ENCODE peak calls at places on chromosome 21, in nine cellular contexts. M, Z, V, P, U, I, T, J and D are unnamed samples.

GRCh38 chr21:41045534-41046268 is 122.3 kb upstream of the BACE2 start:
- DNase-seq in M (no peak), Z (no peak), V (peak; percentile 68), P (peak; percentile 45), U (no peak), I (no peak), T (no peak), J (no peak), D (peak; percentile 45)

GRCh38 chr21:27423073-27423472 is 456.2 kb upstream of the ADAMTS5 start:
- DNase-seq in M (peak; percentile 88), Z (peak; percentile 88), V (no peak), P (no peak), U (no peak), I (peak; percentile 97), T (peak; percentile 93), J (no peak), D (no peak)

GRCh38 chr21:46250146-46250725 is 21.7 kb upstream of the LSS start:
- DNase-seq in M (no peak), Z (no peak), V (no peak), P (no peak), U (no peak), I (peak; percentile 16), T (no peak), J (no peak), D (no peak)

GRCh38 chr21:39681257-39681656 is 63.7 kb upstream of the IGSF5 start:
- DNase-seq in M (no peak), Z (no peak), V (no peak), P (no peak), U (no peak), I (peak; percentile 1), T (no peak), J (no peak), D (no peak)

GRCh38 chr21:33894736-33895288 is 20.8 kb downstream of the ATP5PO start:
- DNase-seq in M (peak; percentile 86), Z (peak; percentile 75), V (peak; percentile 89), P (peak; percentile 60), U (peak; percentile 74), I (peak; percentile 89), T (peak; percentile 86), J (peak; percentile 37), D (peak; percentile 81)

GRCh38 chr21:21345296-21345695 is 347.1 kb downstream of the NCAM2 start:
- DNase-seq in M (no peak), Z (no peak), V (no peak), P (no peak), U (no peak), I (no peak), T (no peak), J (no peak), D (no peak)

GRCh38 chr21:21146587-21147373 is 148.6 kb downstream of the NCAM2 start:
- DNase-seq in M (peak; percentile 44), Z (no peak), V (no peak), P (no peak), U (no peak), I (no peak), T (no peak), J (no peak), D (no peak)

GRCh38 chr21:15433091-15433490 is 296.7 kb upstream of the USP25 start:
- DNase-seq in M (no peak), Z (no peak), V (peak; percentile 34), P (no peak), U (no peak), I (no peak), T (no peak), J (no peak), D (no peak)

GRCh38 chr21:26570203-26570602 is 2.9 kb downstream of the CYYR1 start:
- DNase-seq in M (no peak), Z (no peak), V (peak; percentile 6), P (no peak), U (no peak), I (no peak), T (no peak), J (no peak), D (peak; percentile 17)

GRCh38 chr21:24369278-24369677 is 1238.0 kb downstream of the MRPL39 start:
- DNase-seq in M (no peak), Z (no peak), V (no peak), P (no peak), U (no peak), I (no peak), T (no peak), J (no peak), D (no peak)
- TF ChIP-seq CTCF in M (no peak), Z (no peak), V (no peak), P (no peak), U (no peak), I (no peak), T (no peak), J (no peak), D (no peak)

GRCh38 chr21:17818158-17819113 is 720 bp downstream of the C21orf91 start:
- DNase-seq in M (peak; percentile 86), Z (no peak), V (peak; percentile 76), P (peak; percentile 25), U (peak; percentile 69), I (peak; percentile 36), T (peak; percentile 66), J (no peak), D (peak; percentile 50)

GRCh38 chr21:17823846-17824245 is 4.7 kb upstream of the C21orf91 start:
- DNase-seq in M (no peak), Z (no peak), V (no peak), P (no peak), U (no peak), I (no peak), T (no peak), J (no peak), D (no peak)

GRCh38 chr21:17821121-17821520 is 2.0 kb upstream of the C21orf91 start:
- DNase-seq in M (no peak), Z (no peak), V (no peak), P (no peak), U (no peak), I (no peak), T (no peak), J (no peak), D (no peak)

GRCh38 chr21:17819878-17820232 is 699 bp upstream of the C21orf91 start:
- DNase-seq in M (no peak), Z (peak; percentile 53), V (no peak), P (no peak), U (no peak), I (no peak), T (no peak), J (peak; percentile 29), D (no peak)

GRCh38 chr21:17819114-17819877 is at the start of gene C21orf91:
- DNase-seq in M (peak; percentile 96), Z (peak; percentile 81), V (peak; percentile 92), P (peak; percentile 68), U (peak; percentile 96), I (peak; percentile 87), T (peak; percentile 92), J (peak; percentile 67), D (peak; percentile 81)
- TF ChIP-seq CTCF in M (no peak), Z (no peak), V (no peak), P (no peak), U (no peak), I (no peak), T (no peak), J (no peak), D (no peak)

GRCh38 chr21:30515681-30516080 is 13.7 kb upstream of the KRTAP19-5 start:
- DNase-seq in M (no peak), Z (no peak), V (no peak), P (no peak), U (no peak), I (no peak), T (no peak), J (no peak), D (no peak)
- TF ChIP-seq CTCF in M (no peak), Z (no peak), V (no peak), P (no peak), U (no peak), I (no peak), T (no peak), J (no peak), D (no peak)

DNA sequence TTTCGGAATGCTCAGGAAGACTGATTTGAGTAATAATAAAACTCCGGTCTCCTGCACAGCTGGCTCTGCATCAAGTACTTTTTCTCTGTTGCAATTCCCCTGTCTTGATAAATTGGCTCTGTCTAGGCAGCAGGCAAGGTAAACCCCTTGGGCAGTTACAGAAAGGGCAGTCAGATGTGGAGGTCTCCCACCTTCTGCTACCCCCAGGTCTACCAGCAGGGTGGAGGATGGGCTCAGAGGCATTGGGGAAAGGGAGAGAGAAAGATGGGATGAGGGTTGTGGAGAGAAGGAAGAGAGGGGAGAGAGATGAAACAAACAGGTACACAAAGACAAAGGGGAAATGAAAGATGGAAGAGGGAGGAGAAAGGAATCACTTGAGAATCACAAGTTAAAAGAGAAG is 156.8 kb downstream of the MIS18A start:
- DNase-seq in M (no peak), Z (no peak), V (no peak), P (no peak), U (no peak), I (no peak), T (no peak), J (no peak), D (no peak)
- TF ChIP-seq CTCF in M (no peak), Z (no peak), V (no peak), P (no peak), U (no peak), I (no peak), T (no peak), J (no peak), D (no peak)

GRCh38 chr21:45011911-45012660 is 62.3 kb upstream of the ADARB1 start:
- DNase-seq in M (peak; percentile 78), Z (peak; percentile 79), V (peak; percentile 89), P (peak; percentile 53), U (no peak), I (peak; percentile 94), T (peak; percentile 77), J (no peak), D (peak; percentile 51)

GRCh38 chr21:45009616-45010015 is 64.8 kb upstream of the ADARB1 start:
- DNase-seq in M (no peak), Z (no peak), V (no peak), P (no peak), U (no peak), I (no peak), T (no peak), J (no peak), D (no peak)

GRCh38 chr21:45011426-45011825 is 63.0 kb upstream of the ADARB1 start:
- DNase-seq in M (peak; percentile 58), Z (no peak), V (no peak), P (no peak), U (no peak), I (no peak), T (peak; percentile 68), J (no peak), D (no peak)

GRCh38 chr21:45010860-45011259 is 63.5 kb upstream of the ADARB1 start:
- DNase-seq in M (peak; percentile 64), Z (no peak), V (no peak), P (no peak), U (no peak), I (no peak), T (peak; percentile 53), J (no peak), D (no peak)

DNA sequence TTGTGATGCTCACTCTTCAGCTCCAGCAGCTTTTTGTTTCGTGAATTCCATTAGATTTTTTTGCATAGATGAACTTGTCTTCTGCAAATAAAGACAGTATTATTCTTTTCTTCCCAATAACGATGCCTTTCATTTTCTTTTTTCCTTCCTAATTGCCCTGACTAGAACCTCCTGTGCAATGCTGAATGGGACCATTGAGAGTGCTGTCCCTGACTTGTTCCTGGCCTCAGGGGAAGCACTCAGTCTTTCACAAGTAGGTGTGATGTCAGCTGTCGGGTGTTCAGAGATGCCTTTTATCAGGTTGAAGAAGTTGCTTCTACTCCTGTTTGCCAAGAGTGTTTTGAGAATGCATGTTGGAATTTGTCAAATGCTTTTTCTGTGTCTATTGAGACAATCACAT is 64.3 kb upstream of the ADARB1 start:
- DNase-seq in M (no peak), Z (no peak), V (no peak), P (no peak), U (no peak), I (no peak), T (peak; percentile 27), J (no peak), D (no peak)
- TF ChIP-seq CTCF in M (no peak), Z (no peak), V (no peak), P (no peak), U (no peak), I (no peak), T (no peak), J (no peak), D (no peak)